ENCODE peak calls at places on chromosomes 1 and 21, in five cellular contexts. O is AG04450, A is heart right ventricle, M is fibroblast of mammary gland, T is HL-60. B is an unnamed sample.

GRCh38 chr21:46183910-46184624 is at the start of gene SPATC1L:
- DNase-seq in O (no peak), A (peak), M (peak), T (peak), B (peak)

GRCh38 chr1:61330571-61330970 is 248.2 kb downstream of the NFIA start:
- DNase-seq in O (no peak), A (no peak), M (no peak), T (no peak), B (no peak)

GRCh38 chr1:226577401-226578180 is 29.0 kb downstream of the STUM start:
- DNase-seq in O (no peak), A (no peak), M (no peak), T (no peak), B (no peak)

GRCh38 chr1:23600283-23600682 is 41.0 kb upstream of the ID3 start:
- DNase-seq in O (no peak), A (no peak), M (no peak), T (peak), B (no peak)

GRCh38 chr1:118982281-118982680 is 5.9 kb downstream of the TBX15 start:
- DNase-seq in O (no peak), A (no peak), M (no peak), T (no peak), B (no peak)

GRCh38 chr1:50526431-50526830 is 103.2 kb upstream of the DMRTA2 start:
- DNase-seq in O (no peak), A (no peak), M (no peak), T (no peak), B (no peak)

GRCh38 chr1:17280436-17280835 is 27.6 kb upstream of the PADI4 start:
- DNase-seq in O (no peak), A (no peak), M (no peak), T (no peak), B (no peak)

GRCh38 chr1:22112505-22112904 is 30.4 kb downstream of the WNT4 start:
- DNase-seq in O (no peak), A (no peak), M (no peak), T (no peak), B (peak)

GRCh38 chr21:34871026-34871908 is 177.8 kb downstream of the RUNX1 start:
- DNase-seq in O (no peak), A (no peak), M (no peak), T (no peak), B (no peak)

GRCh38 chr1:160739098-160739511 is at the start of gene SLAMF7:
- DNase-seq in O (no peak), A (no peak), M (no peak), T (peak), B (no peak)

GRCh38 chr1:243495032-243495431 is 239.2 kb downstream of the SDCCAG8 start:
- DNase-seq in O (no peak), A (no peak), M (no peak), T (no peak), B (no peak)

GRCh38 chr1:166390406-166390805 is 223.6 kb upstream of the FAM78B start:
- DNase-seq in O (no peak), A (no peak), M (no peak), T (no peak), B (no peak)

GRCh38 chr1:38938722-38939260 is 2.8 kb downstream of the RHBDL2 start:
- DNase-seq in O (no peak), A (no peak), M (no peak), T (no peak), B (no peak)

GRCh38 chr1:51328926-51329325 is 1.4 kb downstream of the TTC39A start:
- DNase-seq in O (no peak), A (no peak), M (no peak), T (no peak), B (no peak)

GRCh38 chr1:226862900-226863299 is 7.5 kb upstream of the PSEN2 start:
- DNase-seq in O (no peak), A (no peak), M (peak), T (no peak), B (no peak)

GRCh38 chr1:91217911-91218310 is 186.7 kb downstream of the HFM1 start:
- DNase-seq in O (no peak), A (no peak), M (no peak), T (no peak), B (no peak)

GRCh38 chr1:220928725-220929297 is 49.6 kb downstream of the HLX start:
- DNase-seq in O (no peak), A (no peak), M (peak), T (no peak), B (no peak)

GRCh38 chr21:35635261-35635660 is 425.1 kb downstream of the SETD4 start:
- DNase-seq in O (no peak), A (no peak), M (peak), T (no peak), B (no peak)

GRCh38 chr1:28642056-28642846 is 616 bp downstream of the TAF12 start:
- DNase-seq in O (no peak), A (no peak), M (peak), T (no peak), B (no peak)

GRCh38 chr1:25698252-25698651 is 81.7 kb downstream of the MAN1C1 start:
- DNase-seq in O (no peak), A (no peak), M (no peak), T (no peak), B (no peak)

GRCh38 chr1:246680696-246681127 is 43.5 kb upstream of the SCCPDH start:
- DNase-seq in O (no peak), A (no peak), M (no peak), T (no peak), B (no peak)

GRCh38 chr1:171344473-171344820 is 30.5 kb downstream of the FMO4 start:
- DNase-seq in O (no peak), A (no peak), M (peak), T (no peak), B (no peak)

DNA sequence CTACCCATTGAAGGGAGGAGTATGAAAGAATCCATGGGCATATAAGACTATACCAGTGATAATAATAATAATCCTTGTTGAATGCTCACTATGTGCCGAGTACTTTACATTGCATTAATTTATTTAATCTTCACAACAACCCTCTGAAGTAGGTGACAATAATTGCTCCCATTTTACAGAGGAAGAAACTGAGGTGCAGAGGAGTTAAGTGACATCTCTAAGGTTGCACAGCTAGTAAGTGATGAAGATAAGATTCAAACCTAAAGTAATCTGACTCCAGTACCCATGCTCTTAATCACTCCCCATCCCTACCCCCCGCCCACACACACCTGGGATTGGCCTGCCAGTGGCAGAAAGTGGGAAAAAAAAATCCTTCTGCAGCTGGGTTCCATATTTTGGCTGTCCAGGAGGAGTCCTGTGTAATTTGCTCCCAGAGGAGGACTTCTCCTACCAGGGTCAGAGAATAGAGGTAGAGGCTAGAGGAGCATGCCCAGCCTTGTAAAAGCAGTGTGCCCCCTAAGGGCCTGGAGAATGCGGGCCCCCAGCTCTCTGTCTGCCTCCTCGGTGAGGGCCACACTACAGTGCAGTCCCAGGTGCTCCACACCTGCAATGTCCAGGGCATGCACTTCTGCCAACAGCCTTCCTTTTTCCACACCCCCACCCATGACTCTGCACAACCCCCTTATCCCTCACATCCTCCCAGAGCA is 57.8 kb downstream of the TMEM53 start:
- DNase-seq in O (no peak), A (no peak), M (no peak), T (no peak), B (no peak)
- H3K4me3 ChIP-seq in O (peak), A (peak), M (peak), T (no peak), B (no peak)

GRCh38 chr1:56389813-56390539 is 189.4 kb downstream of the PLPP3 start:
- DNase-seq in O (peak), A (no peak), M (no peak), T (no peak), B (no peak)
- H3K4me3 ChIP-seq in O (no peak), A (no peak), M (no peak), T (no peak), B (no peak)

DNA sequence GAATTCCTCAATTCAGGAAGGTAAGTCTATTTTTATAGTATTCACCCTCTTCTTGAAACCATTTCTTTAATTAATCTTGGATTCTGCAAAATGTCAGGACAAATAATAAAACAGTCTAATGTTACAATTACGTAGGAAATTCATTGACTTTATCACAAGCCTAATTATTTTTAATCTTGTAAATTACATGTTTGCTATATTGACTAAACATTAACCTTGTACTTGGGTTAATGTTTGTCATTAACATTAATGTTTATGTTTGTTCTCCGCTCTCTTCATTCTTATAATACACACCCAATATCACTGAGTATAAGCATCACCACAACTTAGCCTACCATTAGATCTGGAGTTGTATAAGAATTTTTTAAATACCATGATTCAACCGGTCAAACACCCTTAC is 2.8 kb downstream of the GCLM start:
- DNase-seq in O (no peak), A (no peak), M (no peak), T (no peak), B (no peak)
- H3K4me3 ChIP-seq in O (peak), A (no peak), M (no peak), T (no peak), B (no peak)

GRCh38 chr1:187411118-187411517 is 582.4 kb downstream of the PLA2G4A start:
- DNase-seq in O (no peak), A (no peak), M (no peak), T (no peak), B (no peak)

GRCh38 chr1:187408217-187409004 is 579.7 kb downstream of the PLA2G4A start:
- DNase-seq in O (peak), A (no peak), M (no peak), T (no peak), B (no peak)

GRCh38 chr1:187415065-187415464 is 586.3 kb downstream of the PLA2G4A start:
- DNase-seq in O (no peak), A (no peak), M (no peak), T (no peak), B (no peak)

GRCh38 chr1:187413770-187414169 is 585.0 kb downstream of the PLA2G4A start:
- DNase-seq in O (no peak), A (no peak), M (no peak), T (no peak), B (no peak)

DNA sequence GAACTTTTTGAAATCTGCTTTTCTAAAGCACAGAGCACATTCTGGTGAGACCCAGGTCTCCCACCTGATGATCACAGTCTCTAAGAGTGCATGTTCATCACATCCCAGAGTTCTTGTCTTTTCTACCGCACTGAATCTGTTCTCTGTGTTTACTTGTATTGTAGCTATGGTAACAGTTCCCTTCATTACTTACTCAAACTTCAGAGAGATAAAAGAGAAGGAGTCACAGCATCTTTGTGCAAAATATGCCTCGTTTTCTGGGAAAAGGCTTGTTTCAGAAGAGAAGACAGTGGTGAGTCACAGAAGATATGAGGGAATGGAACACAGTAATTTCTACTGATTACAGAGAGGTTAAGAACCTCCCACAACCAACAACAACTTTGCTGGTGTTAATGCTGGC is 580.6 kb downstream of the PLA2G4A start:
- DNase-seq in O (no peak), A (no peak), M (peak), T (no peak), B (no peak)
- H3K4me3 ChIP-seq in O (no peak), A (no peak), M (no peak), T (no peak), B (no peak)

DNA sequence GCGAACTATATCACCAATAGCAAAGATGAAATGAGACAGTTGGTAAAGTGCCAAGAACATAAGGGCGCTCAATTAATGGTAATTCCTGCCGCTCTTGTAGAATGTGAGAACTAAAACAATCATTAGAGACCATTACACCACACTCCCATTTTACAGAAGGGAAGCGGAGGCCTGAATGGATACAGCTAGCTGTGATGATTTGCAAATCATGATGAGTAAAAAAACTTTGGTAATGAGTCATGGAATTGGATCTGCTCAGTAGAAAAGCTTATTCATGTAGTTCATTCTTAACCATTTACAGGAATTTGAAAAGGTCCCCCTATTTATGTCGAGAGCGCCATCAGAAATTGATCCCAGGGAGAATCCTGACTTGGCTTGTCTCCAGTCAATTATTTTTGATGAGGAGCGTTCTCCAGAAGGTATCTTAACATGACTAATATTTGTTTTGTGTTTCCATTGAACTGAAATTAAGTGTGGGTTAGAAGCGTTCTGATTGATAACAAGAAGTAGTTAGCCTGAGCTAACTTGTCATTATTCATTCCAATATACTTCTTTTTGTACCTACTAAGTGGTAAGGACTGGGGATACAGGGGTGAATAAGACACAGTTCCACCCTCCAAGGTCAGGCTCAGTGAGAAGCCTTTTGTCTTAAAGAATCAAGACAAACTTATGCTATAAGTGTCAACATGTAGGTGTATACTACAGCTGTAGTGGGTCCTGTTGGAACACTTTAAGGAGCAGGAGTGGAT is 812 bp downstream of the TTC4 start:
- DNase-seq in O (no peak), A (no peak), M (peak), T (no peak), B (no peak)
- H3K4me3 ChIP-seq in O (peak), A (peak), M (peak), T (peak), B (peak)

DNA sequence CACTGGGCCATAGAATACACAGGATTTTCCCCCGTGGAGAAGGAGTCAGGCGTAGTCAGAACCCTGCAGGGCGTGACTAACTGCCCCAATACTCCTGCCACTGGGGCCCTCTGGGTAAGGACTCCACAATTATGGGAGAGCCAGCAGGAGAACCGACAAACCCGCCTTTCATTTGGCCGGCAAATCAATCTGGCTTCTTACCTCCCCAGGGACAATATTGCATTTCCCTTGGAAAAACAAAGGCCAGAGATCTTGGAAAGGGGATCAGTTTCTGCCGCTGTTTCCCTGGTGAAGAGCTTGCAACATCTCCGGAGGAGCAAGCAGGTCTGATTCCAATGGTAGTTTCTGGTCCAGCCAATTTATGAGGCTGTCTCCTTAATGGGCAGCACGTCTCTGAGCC is 4.5 kb downstream of the TRABD2B start:
- DNase-seq in O (no peak), A (peak), M (peak), T (no peak), B (no peak)
- H3K4me3 ChIP-seq in O (no peak), A (no peak), M (no peak), T (no peak), B (no peak)

DNA sequence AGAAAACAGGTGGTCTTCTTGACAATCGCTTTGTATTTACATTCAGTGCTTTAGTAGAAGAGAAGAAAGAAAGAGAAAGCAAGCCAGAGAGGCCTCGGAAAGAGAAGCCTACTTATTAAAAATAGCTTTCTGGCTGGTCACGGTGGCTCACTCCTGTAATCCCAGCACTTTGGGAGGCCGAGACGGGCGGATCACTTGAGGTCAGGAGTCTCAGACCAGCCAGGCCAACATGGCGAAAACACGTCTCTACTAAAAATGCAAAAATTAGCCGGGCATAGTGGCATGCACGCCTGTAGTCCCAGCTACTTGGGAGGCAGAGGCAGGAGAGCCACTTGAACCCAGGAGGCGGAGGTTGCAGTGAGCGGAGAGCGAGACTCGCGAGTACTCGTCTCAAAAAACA is 1.8 kb upstream of the SLC19A2 start:
- DNase-seq in O (no peak), A (no peak), M (no peak), T (no peak), B (no peak)
- H3K4me3 ChIP-seq in O (no peak), A (peak), M (no peak), T (no peak), B (peak)

GRCh38 chr1:228490120-228491078 is 3.2 kb downstream of the RNF187 start:
- DNase-seq in O (no peak), A (no peak), M (no peak), T (no peak), B (no peak)

GRCh38 chr1:228488107-228488817 is 1.1 kb downstream of the RNF187 start:
- DNase-seq in O (no peak), A (no peak), M (no peak), T (no peak), B (no peak)

GRCh38 chr1:228487336-228488106 is at the start of gene RNF187:
- DNase-seq in O (no peak), A (peak), M (no peak), T (peak), B (peak)

GRCh38 chr1:228486596-228487335 is 416 bp upstream of the RNF187 start:
- DNase-seq in O (peak), A (peak), M (peak), T (peak), B (peak)

DNA sequence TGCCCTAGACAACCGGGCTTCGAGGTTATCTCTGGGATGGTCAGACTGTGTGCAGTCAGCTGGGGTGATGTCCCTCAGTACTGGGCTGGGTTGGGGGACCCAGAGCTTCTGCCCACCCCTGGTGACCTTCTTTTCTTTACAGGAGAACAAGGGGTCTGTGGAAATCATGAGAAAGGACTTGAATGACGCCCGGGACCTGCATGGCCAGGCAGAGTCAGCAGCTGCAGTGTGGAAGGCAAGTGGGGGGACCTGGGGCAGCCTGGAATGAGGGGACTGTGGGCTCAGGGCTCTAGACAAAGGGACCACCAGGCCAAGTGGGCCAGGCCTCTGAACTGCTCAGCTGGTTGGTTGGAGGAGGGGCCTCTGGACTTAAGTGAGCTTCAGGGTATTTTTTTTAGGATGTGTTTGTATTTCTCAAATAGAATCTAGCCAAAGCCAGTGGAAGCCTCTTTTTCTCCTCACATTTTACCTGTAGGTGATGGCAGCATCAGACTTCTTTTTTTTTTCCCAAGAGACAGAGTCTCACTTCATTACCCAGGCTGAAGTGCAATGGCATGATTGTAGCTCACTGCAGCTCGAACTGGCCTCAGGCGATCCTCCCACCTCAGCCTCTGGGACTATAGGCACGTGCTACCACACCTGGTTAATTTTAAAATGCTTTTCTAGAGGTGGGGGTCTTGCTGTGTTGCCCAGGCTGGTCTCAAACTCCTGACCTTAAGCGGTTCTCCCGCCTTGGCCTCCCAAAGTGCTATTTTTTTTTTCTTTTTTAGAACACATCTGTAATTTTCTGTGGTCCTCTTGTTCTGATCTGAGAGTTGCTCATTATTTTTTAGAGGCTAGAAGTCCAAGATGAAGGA is 1.9 kb downstream of the RNF187 start:
- DNase-seq in O (no peak), A (no peak), M (no peak), T (no peak), B (no peak)
- H3K4me3 ChIP-seq in O (peak), A (peak), M (peak), T (no peak), B (peak)

B was measured in dorsolateral prefrontal cortex.